ENCODE peak calls at places on chromosomes 6 and 20, in eight cellular contexts. H is ovary, U is heart left ventricle, M is A549, V is breast epithelium, A is esophagus squamous epithelium, I is HepG2, Z is sigmoid colon. B is an unnamed sample. For H3K9me3, the result is how much of the 10 kb centered on the place peaks cover.

GRCh38 chr6:170292111-170292777 is 1.4 kb upstream of the DLL1 start:
- DNase-seq in H (peak), U (no peak), M (no peak), V (no peak), A (no peak), I (no peak), Z (peak), B (no peak)

GRCh38 chr20:23517719-23518118 is 26.8 kb downstream of the CST8 start:
- DNase-seq in H (no peak), U (no peak), M (no peak), V (no peak), A (no peak), I (no peak), Z (no peak), B (no peak)

GRCh38 chr6:112563368-112563767 is 216.2 kb downstream of the RFPL4B start:
- DNase-seq in H (no peak), U (no peak), M (no peak), V (no peak), A (no peak), I (peak), Z (no peak), B (no peak)

GRCh38 chr6:115545410-115545986 is 515.2 kb downstream of the FRK start:
- DNase-seq in H (no peak), U (no peak), M (peak), V (no peak), A (no peak), I (peak), Z (no peak), B (no peak)

GRCh38 chr6:136208783-136209182 is 41.3 kb downstream of the MTFR2 start:
- DNase-seq in H (no peak), U (no peak), M (no peak), V (no peak), A (no peak), I (no peak), Z (no peak), B (no peak)

GRCh38 chr20:42975974-42976373 is 213.7 kb downstream of the PTPRT start:
- DNase-seq in H (no peak), U (no peak), M (no peak), V (no peak), A (no peak), I (no peak), Z (no peak), B (no peak)

GRCh38 chr6:138800377-138801150 is 4.7 kb downstream of the ECT2L start:
- DNase-seq in H (no peak), U (no peak), M (no peak), V (no peak), A (no peak), I (no peak), Z (no peak), B (no peak)

GRCh38 chr6:149716181-149716580 is 1.7 kb downstream of the LATS1 start:
- DNase-seq in H (no peak), U (no peak), M (no peak), V (no peak), A (no peak), I (no peak), Z (no peak), B (no peak)

GRCh38 chr20:49785851-49786174 is 26.8 kb upstream of the SLC9A8 start:
- DNase-seq in H (no peak), U (no peak), M (no peak), V (no peak), A (no peak), I (no peak), Z (no peak), B (no peak)

GRCh38 chr6:151325075-151326050 is 66.0 kb downstream of the ZBTB2 start:
- DNase-seq in H (peak), U (peak), M (peak), V (no peak), A (no peak), I (peak), Z (peak), B (peak)

GRCh38 chr6:119481098-119481497 is 131.5 kb upstream of the MAN1A1 start:
- DNase-seq in H (no peak), U (no peak), M (no peak), V (no peak), A (no peak), I (no peak), Z (no peak), B (no peak)

GRCh38 chr20:51311636-51312479 is 230.7 kb downstream of the NFATC2 start:
- DNase-seq in H (no peak), U (no peak), M (no peak), V (no peak), A (no peak), I (no peak), Z (no peak), B (no peak)

GRCh38 chr20:40173877-40174276 is 515.2 kb downstream of the MAFB start:
- DNase-seq in H (no peak), U (no peak), M (no peak), V (no peak), A (no peak), I (no peak), Z (no peak), B (no peak)

GRCh38 chr6:25612666-25613065 is 39.3 kb upstream of the SCGN start:
- DNase-seq in H (no peak), U (no peak), M (no peak), V (no peak), A (no peak), I (no peak), Z (no peak), B (no peak)

GRCh38 chr6:165552248-165552736 is 110.7 kb downstream of the PDE10A start:
- DNase-seq in H (no peak), U (no peak), M (no peak), V (no peak), A (no peak), I (no peak), Z (no peak), B (no peak)

GRCh38 chr20:35823147-35823546 is 51.3 kb downstream of the PHF20 start:
- DNase-seq in H (no peak), U (no peak), M (no peak), V (no peak), A (no peak), I (no peak), Z (no peak), B (no peak)

GRCh38 chr6:15513801-15514711 is 148.8 kb downstream of the DTNBP1 start:
- DNase-seq in H (no peak), U (no peak), M (no peak), V (no peak), A (no peak), I (no peak), Z (no peak), B (no peak)

DNA sequence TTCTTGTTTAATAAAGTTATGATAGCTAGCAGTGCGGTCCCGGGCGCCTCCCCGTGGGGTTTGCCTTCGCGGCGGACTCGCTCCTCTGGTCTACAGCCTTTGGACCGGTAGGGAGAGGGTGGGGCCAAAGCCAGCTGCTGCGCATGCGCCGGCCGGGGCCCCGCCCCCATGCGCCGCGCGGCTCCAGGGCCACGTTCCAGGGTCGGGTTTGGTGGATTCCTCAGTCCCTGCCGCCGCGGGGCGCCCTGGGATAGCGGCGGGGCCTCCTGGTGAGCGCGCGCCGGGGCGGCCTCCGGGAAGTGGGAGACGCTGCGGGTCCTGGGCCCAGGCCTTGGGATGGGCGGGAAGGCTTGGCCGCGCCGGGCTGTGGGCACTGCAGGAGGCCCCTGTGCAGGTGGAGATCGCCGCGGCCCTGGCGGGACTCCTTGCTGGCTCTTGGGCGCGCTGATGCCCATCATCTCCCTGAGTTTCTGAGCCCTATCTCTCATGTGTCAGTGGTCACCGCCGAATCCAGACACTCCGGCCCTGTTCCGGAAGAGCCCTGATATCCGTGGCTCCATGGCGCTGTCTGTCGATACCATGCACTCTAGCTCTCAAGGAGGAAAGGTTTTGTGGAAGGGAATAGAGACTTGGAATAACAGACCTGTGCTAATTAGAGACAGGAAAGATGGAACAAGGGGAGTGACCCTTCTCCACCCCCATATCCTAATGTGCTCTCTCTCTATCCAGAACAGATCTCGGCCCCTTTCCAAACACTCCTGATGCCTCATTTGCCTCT is at the start of gene VARS2:
- DNase-seq in H (peak), U (peak), M (peak), V (peak), A (peak), I (peak), Z (peak), B (peak)
- TF ChIP-seq POLR2A in H (peak), U (no peak), M (peak), V (peak), A (peak), I (peak), Z (peak), B (peak)

GRCh38 chr20:59718681-59719080 is 114.3 kb downstream of the PHACTR3 start:
- DNase-seq in H (no peak), U (no peak), M (no peak), V (no peak), A (no peak), I (no peak), Z (no peak), B (no peak)
- H3K9me3 ChIP-seq in H (under half), U (under half), M (under half), V (under half), A (under half), I (under half), Z (under half), B (under half)

GRCh38 chr6:36128073-36128472 is 2.2 kb upstream of the MAPK13 start:
- DNase-seq in H (no peak), U (no peak), M (no peak), V (no peak), A (no peak), I (no peak), Z (no peak), B (no peak)
- H3K4me3 ChIP-seq in H (no peak), U (no peak), M (no peak), V (no peak), A (no peak), I (peak), Z (no peak), B (no peak)

DNA sequence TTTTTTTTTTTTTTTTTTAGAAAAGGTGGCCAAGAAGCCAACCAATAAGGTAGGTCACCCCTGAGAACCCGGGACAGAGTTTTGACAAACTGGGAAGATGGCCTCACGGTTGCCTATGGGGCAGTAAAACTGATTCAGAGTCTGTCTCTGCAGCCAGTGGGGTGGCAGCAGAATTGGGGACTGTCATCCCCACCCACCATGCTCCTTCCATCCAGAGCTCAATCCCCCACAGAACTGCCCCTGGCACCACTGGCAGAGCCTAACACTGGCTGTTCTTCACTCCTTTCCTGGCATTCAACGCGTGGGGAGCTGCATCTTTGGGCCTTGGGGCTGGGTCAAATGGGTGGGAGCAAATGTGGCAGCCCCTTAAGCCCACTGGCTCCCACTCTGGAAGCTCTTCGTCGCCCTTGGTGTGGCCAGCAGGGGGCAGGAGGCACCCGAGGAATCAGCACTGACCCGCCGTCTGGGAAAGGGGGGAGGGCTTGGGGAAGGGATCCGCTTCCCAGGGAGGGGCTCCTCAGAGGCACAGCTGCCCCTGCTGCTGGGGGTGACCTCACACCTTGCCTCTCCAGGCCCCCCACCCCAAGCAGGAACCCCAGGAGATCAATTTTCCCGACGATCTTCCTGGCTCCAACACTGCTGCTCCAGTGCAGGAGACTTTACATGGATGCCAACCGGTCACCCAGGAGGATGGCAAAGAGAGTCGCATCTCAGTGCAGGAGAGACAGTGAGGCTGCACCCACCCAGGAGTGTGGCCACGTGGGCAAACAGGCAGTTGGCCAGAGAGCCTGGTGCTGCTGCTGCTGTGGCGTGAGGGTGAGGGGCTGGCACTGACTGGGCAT is 10.4 kb downstream of the CD40 start:
- DNase-seq in H (no peak), U (no peak), M (peak), V (no peak), A (no peak), I (peak), Z (peak), B (no peak)
- TF ChIP-seq POLR2A in H (no peak), U (no peak), M (no peak), V (no peak), A (no peak), I (no peak), Z (no peak), B (no peak)

GRCh38 chr20:63348828-63349515 is 12.2 kb downstream of the CHRNA4 start:
- DNase-seq in H (no peak), U (no peak), M (no peak), V (no peak), A (no peak), I (no peak), Z (no peak), B (no peak)
- H3K9me3 ChIP-seq in H (under half), U (under half), M (under half), V (under half), A (under half), I (under half), Z (under half), B (under half)

GRCh38 chr6:53333439-53334408 is 15.0 kb downstream of the ELOVL5 start:
- DNase-seq in H (no peak), U (no peak), M (no peak), V (no peak), A (no peak), I (peak), Z (no peak), B (no peak)
- H3K4me3 ChIP-seq in H (no peak), U (no peak), M (no peak), V (no peak), A (no peak), I (no peak), Z (no peak), B (no peak)